ENCODE peak calls at places on chromosomes 11 and 22, in four cellular contexts. One of them, this sample, is unnamed.
A peak's percentile ranks its signal among the peaks of the same experiment; 100 is the strongest.

GRCh38 chr11:37712246-37712645 is 1114.2 kb upstream of the RAG2 start:
- DNase-seq in H9: peak; percentile 41
- DNase-seq in hepatocyte: peak; percentile 13
- DNase-seq in heart right ventricle: no peak
- DNase-seq in this sample: no peak

GRCh38 chr11:45847908-45848316 is 637 bp downstream of the CRY2 start:
- DNase-seq in H9: peak; percentile 59
- DNase-seq in heart right ventricle: peak; percentile 49
- DNase-seq in hepatocyte: peak; percentile 83
- DNase-seq in this sample: peak; percentile 56

GRCh38 chr11:68838572-68838964 is 3.1 kb downstream of the CPT1A start:
- DNase-seq in hepatocyte: no peak
- DNase-seq in H9: no peak
- DNase-seq in heart right ventricle: no peak
- DNase-seq in this sample: no peak

GRCh38 chr11:74380746-74381439 is 17.3 kb downstream of the PGM2L1 start:
- DNase-seq in hepatocyte: peak; percentile 6
- DNase-seq in heart right ventricle: no peak
- DNase-seq in H9: no peak
- DNase-seq in this sample: no peak

GRCh38 chr11:14904745-14905103 is 12.7 kb upstream of the CYP2R1 start:
- DNase-seq in hepatocyte: peak; percentile 68
- DNase-seq in H9: peak; percentile 82
- DNase-seq in heart right ventricle: peak; percentile 87
- DNase-seq in this sample: peak; percentile 72

GRCh38 chr22:50314455-50315288 is 7.2 kb upstream of the PLXNB2 start:
- DNase-seq in hepatocyte: peak; percentile 11
- DNase-seq in heart right ventricle: no peak
- DNase-seq in H9: peak; percentile 61
- DNase-seq in this sample: peak; percentile 95

GRCh38 chr11:126719740-126720139 is 280.8 kb downstream of the KIRREL3 start:
- DNase-seq in heart right ventricle: no peak
- DNase-seq in H9: no peak
- DNase-seq in hepatocyte: no peak
- DNase-seq in this sample: no peak

GRCh38 chr11:74731301-74732094 is at the start of gene CHRDL2:
- DNase-seq in H9: no peak
- DNase-seq in heart right ventricle: no peak
- DNase-seq in hepatocyte: peak; percentile 63
- DNase-seq in this sample: no peak

GRCh38 chr11:72446929-72447753 is 12.8 kb upstream of the CLPB start:
- DNase-seq in heart right ventricle: peak; percentile 25
- DNase-seq in hepatocyte: peak; percentile 68
- DNase-seq in H9: no peak
- DNase-seq in this sample: no peak

GRCh38 chr11:63918576-63919171 is 1.7 kb upstream of the RCOR2 start:
- DNase-seq in hepatocyte: peak; percentile 31
- DNase-seq in heart right ventricle: peak; percentile 27
- DNase-seq in H9: peak; percentile 77
- DNase-seq in this sample: no peak

GRCh38 chr11:130427049-130427388 is 1.4 kb downstream of the ADAMTS8 start:
- DNase-seq in hepatocyte: no peak
- DNase-seq in heart right ventricle: no peak
- DNase-seq in H9: no peak
- DNase-seq in this sample: no peak

GRCh38 chr22:50547231-50547851 is 1.6 kb downstream of the KLHDC7B start:
- DNase-seq in H9: no peak
- DNase-seq in heart right ventricle: no peak
- DNase-seq in hepatocyte: no peak
- DNase-seq in this sample: no peak

GRCh38 chr11:111308140-111308539 is 9.8 kb downstream of the POU2AF3 start:
- DNase-seq in hepatocyte: peak; percentile 78
- DNase-seq in H9: no peak
- DNase-seq in heart right ventricle: no peak
- DNase-seq in this sample: no peak

GRCh38 chr11:111259871-111260270 is 14.3 kb downstream of the POU2AF2 start:
- DNase-seq in heart right ventricle: no peak
- DNase-seq in H9: no peak
- DNase-seq in hepatocyte: no peak
- DNase-seq in this sample: no peak

GRCh38 chr11:61539009-61539408 is 30.5 kb downstream of the LRRC10B start:
- DNase-seq in hepatocyte: no peak
- DNase-seq in heart right ventricle: peak; percentile 29
- DNase-seq in H9: no peak
- DNase-seq in this sample: no peak

GRCh38 chr22:47110817-47111443 is 348.5 kb downstream of the TBC1D22A start:
- DNase-seq in hepatocyte: no peak
- DNase-seq in H9: no peak
- DNase-seq in heart right ventricle: no peak
- DNase-seq in this sample: no peak

GRCh38 chr11:83493034-83493433 is 206.9 kb upstream of the CCDC90B start:
- DNase-seq in H9: no peak
- DNase-seq in heart right ventricle: no peak
- DNase-seq in hepatocyte: no peak
- DNase-seq in this sample: no peak

GRCh38 chr11:40445391-40445790 is 1014.1 kb downstream of the LRRC4C start:
- DNase-seq in heart right ventricle: no peak
- DNase-seq in H9: no peak
- DNase-seq in hepatocyte: no peak
- DNase-seq in this sample: no peak

GRCh38 chr22:43427296-43428004 is 15.6 kb downstream of the MPPED1 start:
- DNase-seq in hepatocyte: no peak
- DNase-seq in H9: no peak
- DNase-seq in heart right ventricle: no peak
- DNase-seq in this sample: no peak

GRCh38 chr11:112017538-112017937 is 7.7 kb upstream of the DLAT start:
- DNase-seq in heart right ventricle: no peak
- DNase-seq in H9: no peak
- DNase-seq in hepatocyte: no peak
- DNase-seq in this sample: no peak

GRCh38 chr11:46264030-46264429 is 13.4 kb upstream of the CREB3L1 start:
- DNase-seq in hepatocyte: no peak
- DNase-seq in heart right ventricle: no peak
- DNase-seq in H9: no peak
- DNase-seq in this sample: no peak

GRCh38 chr11:44266056-44266780 is 43.7 kb downstream of the ALX4 start:
- DNase-seq in H9: no peak
- DNase-seq in hepatocyte: no peak
- DNase-seq in heart right ventricle: no peak
- DNase-seq in this sample: no peak

GRCh38 chr22:17970205-17970708 is 54.1 kb downstream of the MICAL3 start:
- DNase-seq in H9: no peak
- DNase-seq in hepatocyte: no peak
- DNase-seq in heart right ventricle: no peak
- DNase-seq in this sample: no peak

GRCh38 chr11:71279916-71280645 is 27.7 kb upstream of the SHANK2 start:
- DNase-seq in heart right ventricle: no peak
- DNase-seq in H9: peak; percentile 40
- DNase-seq in hepatocyte: no peak
- DNase-seq in this sample: no peak

GRCh38 chr11:117356126-117356761 is 28.6 kb downstream of the CEP164 start:
- DNase-seq in heart right ventricle: no peak
- DNase-seq in hepatocyte: no peak
- DNase-seq in H9: no peak
- DNase-seq in this sample: no peak

GRCh38 chr11:82867495-82868082 is 32.6 kb downstream of the PRCP start:
- DNase-seq in heart right ventricle: peak; percentile 89
- DNase-seq in hepatocyte: peak; percentile 94
- DNase-seq in H9: peak; percentile 75
- DNase-seq in this sample: peak; percentile 31

GRCh38 chr22:36816635-36817428 is at the start of gene PVALB:
- DNase-seq in hepatocyte: peak; percentile 76
- DNase-seq in heart right ventricle: no peak
- DNase-seq in H9: no peak
- DNase-seq in this sample: no peak

GRCh38 chr22:36814796-36815195 is 2.0 kb downstream of the PVALB start:
- DNase-seq in H9: no peak
- DNase-seq in heart right ventricle: no peak
- DNase-seq in hepatocyte: no peak
- DNase-seq in this sample: no peak

GRCh38 chr22:36815558-36816337 is 1.1 kb downstream of the PVALB start:
- DNase-seq in hepatocyte: no peak
- DNase-seq in H9: no peak
- DNase-seq in heart right ventricle: no peak
- DNase-seq in this sample: no peak

GRCh38 chr22:36817429-36817783 is 571 bp upstream of the PVALB start:
- DNase-seq in hepatocyte: no peak
- DNase-seq in H9: peak; percentile 58
- DNase-seq in heart right ventricle: no peak
- DNase-seq in this sample: no peak

GRCh38 chr22:36816338-36816634 is 549 bp downstream of the PVALB start:
- DNase-seq in hepatocyte: no peak
- DNase-seq in heart right ventricle: no peak
- DNase-seq in H9: peak; percentile 46
- DNase-seq in this sample: no peak
- H3K27me3 ChIP-seq in hepatocyte: peaks cover 87% of the 10 kb centered on the region
- H3K27me3 ChIP-seq in heart right ventricle: peaks cover 92% of the 10 kb centered on the region
- H3K27me3 ChIP-seq in H9: peaks cover 25% of the 10 kb centered on the region
- H3K27me3 ChIP-seq in this sample: peaks cover 1% of the 10 kb centered on the region

GRCh38 chr22:36039125-36039524 is 10.5 kb upstream of the RBFOX2 start:
- DNase-seq in heart right ventricle: no peak
- DNase-seq in H9: no peak
- DNase-seq in hepatocyte: no peak
- DNase-seq in this sample: no peak

GRCh38 chr22:36032611-36033010 is 4.0 kb upstream of the RBFOX2 start:
- DNase-seq in heart right ventricle: no peak
- DNase-seq in hepatocyte: no peak
- DNase-seq in H9: no peak
- DNase-seq in this sample: no peak

GRCh38 chr22:36037102-36037758 is 8.6 kb upstream of the RBFOX2 start:
- DNase-seq in H9: no peak
- DNase-seq in heart right ventricle: no peak
- DNase-seq in hepatocyte: no peak
- DNase-seq in this sample: no peak

GRCh38 chr22:36036167-36036624 is 7.6 kb upstream of the RBFOX2 start:
- DNase-seq in H9: no peak
- DNase-seq in heart right ventricle: no peak
- DNase-seq in hepatocyte: no peak
- DNase-seq in this sample: no peak
- H3K27me3 ChIP-seq in H9: no peaks in the 10 kb centered on the region
- H3K27me3 ChIP-seq in heart right ventricle: no peaks in the 10 kb centered on the region
- H3K27me3 ChIP-seq in hepatocyte: no peaks in the 10 kb centered on the region
- H3K27me3 ChIP-seq in this sample: no peaks in the 10 kb centered on the region

DNA sequence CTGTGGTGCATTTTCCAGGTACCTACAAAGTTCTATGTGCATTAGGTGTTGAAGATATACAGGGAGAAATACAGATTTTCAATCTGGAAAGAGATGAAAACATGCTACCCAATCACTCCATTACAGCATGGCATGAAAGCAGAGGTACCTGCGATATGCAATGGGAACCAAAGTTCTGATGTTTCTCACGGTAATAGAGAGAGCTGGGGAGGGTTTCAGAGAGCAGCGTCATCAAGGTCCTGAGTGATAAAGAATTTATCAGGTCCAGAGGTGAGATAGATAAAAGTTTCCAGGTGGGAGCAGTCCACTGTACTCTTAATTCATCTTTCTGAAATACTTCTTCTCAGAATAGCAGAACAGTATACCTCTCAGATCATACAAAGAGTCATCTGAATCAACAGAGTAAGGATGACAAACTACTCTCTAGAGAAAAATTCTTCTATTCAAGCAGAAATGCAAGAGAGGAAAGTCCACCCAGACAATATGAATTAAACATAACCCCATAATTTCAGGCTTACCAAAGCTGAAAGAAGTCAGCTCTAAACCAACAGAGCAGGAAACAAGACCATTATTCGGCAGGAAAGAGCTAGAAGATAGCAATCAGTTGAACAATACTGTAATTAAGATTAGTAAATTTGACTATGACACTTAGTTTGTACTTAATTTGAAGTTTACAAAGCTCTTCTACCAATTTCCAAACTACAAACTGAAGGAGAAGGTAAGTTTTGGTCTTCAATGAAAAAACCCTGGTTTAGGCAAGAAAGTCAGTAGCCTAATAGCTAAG is 12.8 kb downstream of the CTSC start:
- DNase-seq in hepatocyte: no peak
- DNase-seq in heart right ventricle: no peak
- DNase-seq in H9: no peak
- DNase-seq in this sample: no peak
- H3K27me3 ChIP-seq in hepatocyte: no peaks in the 10 kb centered on the region
- H3K27me3 ChIP-seq in heart right ventricle: no peaks in the 10 kb centered on the region
- H3K27me3 ChIP-seq in H9: no peaks in the 10 kb centered on the region
- H3K27me3 ChIP-seq in this sample: no peaks in the 10 kb centered on the region

DNA sequence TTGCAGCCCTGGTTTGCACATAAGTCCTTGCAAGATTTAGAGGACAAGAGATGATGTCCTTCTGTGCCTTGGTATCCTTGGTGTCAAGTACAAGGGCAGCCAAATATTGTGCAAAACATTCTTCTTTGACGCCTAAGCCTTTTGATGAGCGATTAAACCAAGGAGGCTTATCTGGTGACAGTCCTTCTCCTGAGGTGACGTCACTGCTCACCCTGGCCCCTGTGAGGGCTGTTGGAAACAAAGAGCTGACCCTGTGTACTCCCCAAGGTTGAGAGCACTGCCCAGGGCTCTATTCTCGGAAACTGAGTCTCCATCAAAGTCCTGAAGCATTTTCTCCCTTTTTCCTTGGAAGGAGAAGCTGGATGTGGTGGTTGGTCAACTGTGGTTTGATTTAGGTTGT is 4.7 kb upstream of the GRAMD1B start:
- DNase-seq in heart right ventricle: no peak
- DNase-seq in hepatocyte: no peak
- DNase-seq in H9: no peak
- DNase-seq in this sample: no peak
- H3K27me3 ChIP-seq in heart right ventricle: no peaks in the 10 kb centered on the region
- H3K27me3 ChIP-seq in hepatocyte: peaks cover 10% of the 10 kb centered on the region
- H3K27me3 ChIP-seq in H9: no peaks in the 10 kb centered on the region
- H3K27me3 ChIP-seq in this sample: no peaks in the 10 kb centered on the region

GRCh38 chr22:32219030-32219429 is 14.2 kb upstream of the RFPL2 start:
- DNase-seq in hepatocyte: no peak
- DNase-seq in heart right ventricle: no peak
- DNase-seq in H9: no peak
- DNase-seq in this sample: no peak
- H3K27me3 ChIP-seq in hepatocyte: no peaks in the 10 kb centered on the region
- H3K27me3 ChIP-seq in heart right ventricle: peaks cover 2% of the 10 kb centered on the region
- H3K27me3 ChIP-seq in H9: no peaks in the 10 kb centered on the region
- H3K27me3 ChIP-seq in this sample: no peaks in the 10 kb centered on the region

DNA sequence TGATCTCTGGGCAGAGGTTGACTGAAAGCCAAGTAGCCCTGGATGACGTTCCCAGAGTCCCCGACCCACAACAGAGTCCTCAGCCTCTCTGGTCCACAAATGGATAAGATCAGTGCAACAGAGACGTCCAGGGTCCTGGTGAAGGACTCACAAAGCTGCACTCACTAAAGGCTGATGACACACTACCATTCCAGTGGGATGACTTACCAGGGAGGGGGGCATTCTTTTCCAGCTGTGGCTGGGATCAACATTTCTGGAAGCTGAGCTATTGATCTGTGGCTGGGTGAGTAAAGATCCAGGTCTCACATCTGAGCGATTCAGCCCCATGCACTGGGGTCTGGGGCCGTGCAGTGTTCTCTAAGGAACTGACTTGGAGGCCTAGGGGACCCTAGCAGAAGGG is 296.2 kb downstream of the NTM start:
- DNase-seq in H9: no peak
- DNase-seq in hepatocyte: no peak
- DNase-seq in heart right ventricle: no peak
- DNase-seq in this sample: no peak
- H3K27me3 ChIP-seq in H9: no peaks in the 10 kb centered on the region
- H3K27me3 ChIP-seq in hepatocyte: peaks cover 6% of the 10 kb centered on the region
- H3K27me3 ChIP-seq in heart right ventricle: no peaks in the 10 kb centered on the region
- H3K27me3 ChIP-seq in this sample: no peaks in the 10 kb centered on the region

This sample was measured in GM06990.